ENCODE peak calls at places on chromosomes 4 and X, in four cellular contexts. E is thoracic aorta, Q is esophagus muscularis mucosa, C is astrocyte. B is an unnamed sample.

GRCh38 chrX:12421918-12422317 is 283.6 kb downstream of the FRMPD4 start:
- DNase-seq in E (no peak), Q (no peak), C (peak), B (no peak)

GRCh38 chr4:754221-755120 is 48.8 kb downstream of the PCGF3 start:
- DNase-seq in E (no peak), Q (no peak), C (no peak), B (no peak)

GRCh38 chr4:182369211-182369610 is 126.0 kb downstream of the TENM3 start:
- DNase-seq in E (no peak), Q (no peak), C (peak), B (peak)

GRCh38 chr4:151202851-151203455 is 74.0 kb upstream of the PRSS48 start:
- DNase-seq in E (no peak), Q (peak), C (peak), B (peak)

GRCh38 chrX:63514575-63514967 is 163.4 kb upstream of the SPIN4 start:
- DNase-seq in E (no peak), Q (no peak), C (peak), B (no peak)

GRCh38 chr4:87659247-87659931 is 9.3 kb downstream of the DMP1 start:
- DNase-seq in E (no peak), Q (no peak), C (peak), B (no peak)

GRCh38 chr4:44927361-44928061 is 201.2 kb upstream of the GNPDA2 start:
- DNase-seq in E (no peak), Q (no peak), C (peak), B (no peak)

GRCh38 chr4:172245493-172245892 is 432.3 kb downstream of the GALNTL6 start:
- DNase-seq in E (no peak), Q (no peak), C (no peak), B (no peak)

GRCh38 chr4:95547708-95548471 is 883 bp downstream of the UNC5C start:
- DNase-seq in E (no peak), Q (no peak), C (peak), B (peak)

GRCh38 chrX:156000361-156000926 is 2.9 kb downstream of the IL9R start:
- DNase-seq in E (no peak), Q (peak), C (no peak), B (no peak)

GRCh38 chr4:52172166-52172565 is 121.1 kb downstream of the SPATA18 start:
- DNase-seq in E (no peak), Q (no peak), C (no peak), B (no peak)
- TF ChIP-seq CTCF in E (no peak), Q (no peak), C (peak), B (peak)

GRCh38 chr4:119942806-119943205 is 123.8 kb downstream of the MAD2L1 start:
- DNase-seq in E (no peak), Q (no peak), C (no peak), B (no peak)

GRCh38 chr4:119940557-119940956 is 126.1 kb downstream of the MAD2L1 start:
- DNase-seq in E (no peak), Q (no peak), C (no peak), B (no peak)

GRCh38 chr4:119939066-119939995 is 127.3 kb downstream of the MAD2L1 start:
- DNase-seq in E (no peak), Q (no peak), C (peak), B (peak)
- H3K4me3 ChIP-seq in E (peak), Q (no peak), C (no peak), B (no peak)

GRCh38 chr4:40367451-40367850 is 32.3 kb downstream of the CHRNA9 start:
- DNase-seq in E (no peak), Q (no peak), C (no peak), B (no peak)

GRCh38 chr4:40363945-40364344 is 28.8 kb downstream of the CHRNA9 start:
- DNase-seq in E (no peak), Q (no peak), C (no peak), B (no peak)

GRCh38 chr4:40361338-40361737 is 26.2 kb downstream of the CHRNA9 start:
- DNase-seq in E (no peak), Q (no peak), C (no peak), B (no peak)

GRCh38 chr4:40357738-40358137 is 22.6 kb downstream of the CHRNA9 start:
- DNase-seq in E (no peak), Q (no peak), C (no peak), B (no peak)

GRCh38 chr4:40363382-40363920 is 28.3 kb downstream of the CHRNA9 start:
- DNase-seq in E (no peak), Q (no peak), C (no peak), B (no peak)
- H3K27ac ChIP-seq in E (no peak), Q (no peak), C (no peak), B (no peak)

DNA sequence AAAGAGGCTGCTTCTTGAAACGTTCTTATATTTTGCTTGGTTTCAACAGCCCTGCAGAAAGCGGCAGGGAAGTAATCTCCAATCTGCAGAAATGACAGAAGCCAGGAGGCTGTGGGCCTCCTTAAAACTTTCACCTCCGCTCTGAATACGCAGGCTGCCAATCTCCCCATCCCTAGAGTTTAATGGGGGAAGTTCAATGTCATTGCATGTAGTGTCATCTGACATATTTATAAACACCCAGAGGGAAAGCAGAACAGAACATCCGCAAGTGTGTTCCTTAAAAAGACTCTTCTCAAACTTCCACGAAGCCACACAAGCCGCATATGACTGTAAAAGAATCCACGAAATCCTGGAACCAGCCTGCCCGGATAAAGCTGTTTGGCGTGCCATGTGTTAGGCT is 148.8 kb upstream of the TBL1X start:
- DNase-seq in E (no peak), Q (no peak), C (no peak), B (no peak)
- TF ChIP-seq CTCF in E (no peak), Q (no peak), C (no peak), B (no peak)

GRCh38 chr4:115228851-115229250 is 115.4 kb upstream of the NDST4 start:
- DNase-seq in E (no peak), Q (no peak), C (no peak), B (no peak)
- H3K4me3 ChIP-seq in E (no peak), Q (no peak), C (no peak), B (no peak)

DNA sequence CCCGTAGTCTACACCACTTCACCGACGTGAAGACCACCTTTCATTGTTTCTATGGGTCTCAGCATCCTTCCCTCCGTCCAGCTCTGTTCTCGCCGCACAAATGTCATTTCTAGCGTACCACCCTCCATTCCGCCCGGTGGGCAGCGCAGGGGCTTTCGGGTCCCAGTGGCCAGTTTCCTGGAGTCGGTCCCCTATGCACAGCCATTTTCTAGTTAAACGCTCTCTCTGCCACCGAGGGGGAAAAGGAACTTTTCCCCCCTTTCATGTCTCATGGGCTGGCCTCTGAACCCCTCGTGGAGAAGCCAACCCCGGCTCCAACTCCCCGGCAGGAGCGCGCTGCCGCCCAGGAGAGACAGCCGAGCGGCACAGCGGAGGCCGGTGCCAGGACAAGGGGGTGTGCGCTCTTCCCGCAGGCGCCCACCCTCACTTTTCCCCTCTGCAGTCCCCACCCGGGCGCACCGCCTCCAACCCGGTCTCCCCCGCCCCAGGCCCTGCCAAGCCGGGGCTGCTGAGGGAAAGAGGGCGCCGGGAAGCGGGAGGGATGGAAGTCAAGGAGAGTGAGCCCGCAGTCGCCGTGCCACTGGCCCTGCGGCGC is 682 bp downstream of the APBB2 start:
- DNase-seq in E (no peak), Q (no peak), C (no peak), B (no peak)
- H3K27ac ChIP-seq in E (peak), Q (peak), C (peak), B (peak)

DNA sequence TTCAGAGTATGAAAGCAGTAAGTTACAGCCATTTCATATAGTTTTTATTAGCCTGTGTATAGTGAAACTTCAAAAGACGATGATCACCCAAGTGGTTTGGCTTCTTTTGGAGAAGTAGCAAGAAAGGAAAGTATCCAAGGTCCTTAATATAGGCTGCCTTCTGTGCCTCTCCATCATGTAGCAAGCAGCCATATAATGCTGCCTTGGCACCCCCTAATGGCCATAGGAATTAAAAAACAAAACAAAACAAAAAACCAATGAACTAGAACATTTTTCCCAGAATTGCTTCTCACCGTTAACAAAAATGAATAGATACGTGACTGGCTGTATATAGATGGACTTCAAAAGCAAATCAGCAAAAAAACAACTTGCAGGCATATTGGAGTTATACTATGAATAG is 18.9 kb downstream of the LAMP2 start:
- DNase-seq in E (no peak), Q (no peak), C (no peak), B (no peak)
- TF ChIP-seq CTCF in E (no peak), Q (no peak), C (no peak), B (peak)

B was measured in brain microvascular endothelial cell.